ENCODE peak calls at places on chromosomes 7 and 10, in seven cellular contexts. One of them, this sample, is unnamed. For H3K4me1 and H3K36me3, the result is how much of the 10 kb centered on the place peaks cover.

GRCh38 chr10:34494012-34494411 is 321.1 kb downstream of the PARD3 start:
- DNase-seq in left ventricle myocardium inferior: no peak
- DNase-seq in fibroblast of lung: peak
- DNase-seq in IMR-90: peak
- DNase-seq in HCT116: no peak
- DNase-seq in endodermal cell: no peak
- DNase-seq in Panc1: no peak
- DNase-seq in this sample: no peak

GRCh38 chr7:140364819-140365218 is 33.5 kb downstream of the SLC37A3 start:
- DNase-seq in IMR-90: no peak
- DNase-seq in endodermal cell: no peak
- DNase-seq in HCT116: no peak
- DNase-seq in fibroblast of lung: no peak
- DNase-seq in left ventricle myocardium inferior: no peak
- DNase-seq in Panc1: no peak
- DNase-seq in this sample: no peak

GRCh38 chr10:22638863-22639262 is 75.5 kb downstream of the PIP4K2A start:
- DNase-seq in endodermal cell: no peak
- DNase-seq in fibroblast of lung: no peak
- DNase-seq in left ventricle myocardium inferior: no peak
- DNase-seq in IMR-90: no peak
- DNase-seq in HCT116: no peak
- DNase-seq in Panc1: no peak
- DNase-seq in this sample: no peak

GRCh38 chr7:18786796-18787195 is 291.2 kb downstream of the HDAC9 start:
- DNase-seq in Panc1: no peak
- DNase-seq in fibroblast of lung: no peak
- DNase-seq in HCT116: no peak
- DNase-seq in IMR-90: no peak
- DNase-seq in left ventricle myocardium inferior: no peak
- DNase-seq in endodermal cell: no peak
- DNase-seq in this sample: no peak

GRCh38 chr10:127998517-127999144 is 91.7 kb downstream of the PTPRE start:
- DNase-seq in Panc1: no peak
- DNase-seq in HCT116: no peak
- DNase-seq in IMR-90: no peak
- DNase-seq in fibroblast of lung: no peak
- DNase-seq in left ventricle myocardium inferior: no peak
- DNase-seq in endodermal cell: no peak
- DNase-seq in this sample: no peak

GRCh38 chr10:112456533-112456932 is 9.5 kb downstream of the VTI1A start:
- DNase-seq in IMR-90: no peak
- DNase-seq in endodermal cell: peak
- DNase-seq in HCT116: no peak
- DNase-seq in Panc1: no peak
- DNase-seq in fibroblast of lung: no peak
- DNase-seq in left ventricle myocardium inferior: no peak
- DNase-seq in this sample: no peak

GRCh38 chr7:24025094-24025493 is 258.9 kb upstream of the NPY start:
- DNase-seq in endodermal cell: no peak
- DNase-seq in IMR-90: peak
- DNase-seq in Panc1: no peak
- DNase-seq in fibroblast of lung: peak
- DNase-seq in left ventricle myocardium inferior: no peak
- DNase-seq in HCT116: no peak
- DNase-seq in this sample: no peak

GRCh38 chr7:27247452-27248426 is 5.1 kb downstream of the EVX1 start:
- DNase-seq in endodermal cell: no peak
- DNase-seq in Panc1: no peak
- DNase-seq in HCT116: no peak
- DNase-seq in IMR-90: no peak
- DNase-seq in fibroblast of lung: no peak
- DNase-seq in left ventricle myocardium inferior: no peak
- DNase-seq in this sample: no peak

GRCh38 chr7:25949672-25950487 is 202.1 kb upstream of the NFE2L3 start:
- DNase-seq in HCT116: no peak
- DNase-seq in left ventricle myocardium inferior: no peak
- DNase-seq in IMR-90: no peak
- DNase-seq in endodermal cell: peak
- DNase-seq in Panc1: no peak
- DNase-seq in fibroblast of lung: no peak
- DNase-seq in this sample: no peak

GRCh38 chr7:19665399-19666008 is 43.3 kb downstream of the POLR1F start:
- DNase-seq in fibroblast of lung: peak
- DNase-seq in IMR-90: peak
- DNase-seq in HCT116: peak
- DNase-seq in Panc1: no peak
- DNase-seq in left ventricle myocardium inferior: no peak
- DNase-seq in endodermal cell: no peak
- DNase-seq in this sample: no peak

GRCh38 chr7:18040196-18040595 is 12.6 kb upstream of the PRPS1L1 start:
- DNase-seq in left ventricle myocardium inferior: no peak
- DNase-seq in fibroblast of lung: peak
- DNase-seq in Panc1: no peak
- DNase-seq in IMR-90: peak
- DNase-seq in HCT116: no peak
- DNase-seq in endodermal cell: no peak
- DNase-seq in this sample: no peak

GRCh38 chr10:74738543-74738942 is 87.9 kb upstream of the KAT6B start:
- DNase-seq in IMR-90: no peak
- DNase-seq in fibroblast of lung: no peak
- DNase-seq in Panc1: no peak
- DNase-seq in HCT116: no peak
- DNase-seq in endodermal cell: no peak
- DNase-seq in left ventricle myocardium inferior: no peak
- DNase-seq in this sample: no peak

GRCh38 chr10:74745449-74745848 is 81.0 kb upstream of the KAT6B start:
- DNase-seq in endodermal cell: no peak
- DNase-seq in left ventricle myocardium inferior: no peak
- DNase-seq in IMR-90: no peak
- DNase-seq in Panc1: no peak
- DNase-seq in HCT116: no peak
- DNase-seq in fibroblast of lung: no peak
- DNase-seq in this sample: no peak

GRCh38 chr10:74746813-74747212 is 79.6 kb upstream of the KAT6B start:
- DNase-seq in HCT116: no peak
- DNase-seq in fibroblast of lung: no peak
- DNase-seq in Panc1: no peak
- DNase-seq in left ventricle myocardium inferior: no peak
- DNase-seq in endodermal cell: no peak
- DNase-seq in IMR-90: no peak
- DNase-seq in this sample: no peak

GRCh38 chr10:74738985-74739567 is 87.3 kb upstream of the KAT6B start:
- DNase-seq in HCT116: no peak
- DNase-seq in fibroblast of lung: peak
- DNase-seq in endodermal cell: peak
- DNase-seq in IMR-90: peak
- DNase-seq in Panc1: no peak
- DNase-seq in left ventricle myocardium inferior: no peak
- DNase-seq in this sample: no peak

GRCh38 chr10:74743401-74743800 is 83.0 kb upstream of the KAT6B start:
- DNase-seq in fibroblast of lung: no peak
- DNase-seq in HCT116: no peak
- DNase-seq in left ventricle myocardium inferior: no peak
- DNase-seq in Panc1: no peak
- DNase-seq in endodermal cell: no peak
- DNase-seq in IMR-90: no peak
- DNase-seq in this sample: no peak
- TF ChIP-seq CTCF in fibroblast of lung: no peak
- TF ChIP-seq CTCF in HCT116: no peak
- TF ChIP-seq CTCF in left ventricle myocardium inferior: no peak
- TF ChIP-seq CTCF in Panc1: no peak
- TF ChIP-seq CTCF in endodermal cell: no peak
- TF ChIP-seq CTCF in IMR-90: no peak
- TF ChIP-seq CTCF in this sample: no peak

GRCh38 chr10:24467605-24468004 is 256.1 kb downstream of the ARHGAP21 start:
- DNase-seq in endodermal cell: no peak
- DNase-seq in Panc1: no peak
- DNase-seq in IMR-90: no peak
- DNase-seq in fibroblast of lung: peak
- DNase-seq in HCT116: no peak
- DNase-seq in left ventricle myocardium inferior: no peak
- DNase-seq in this sample: no peak

GRCh38 chr10:24467094-24467493 is 256.6 kb downstream of the ARHGAP21 start:
- DNase-seq in HCT116: no peak
- DNase-seq in fibroblast of lung: peak
- DNase-seq in left ventricle myocardium inferior: no peak
- DNase-seq in IMR-90: no peak
- DNase-seq in Panc1: no peak
- DNase-seq in endodermal cell: no peak
- DNase-seq in this sample: no peak

GRCh38 chr10:24465124-24465874 is 256.4 kb downstream of the KIAA1217 start:
- DNase-seq in endodermal cell: no peak
- DNase-seq in left ventricle myocardium inferior: no peak
- DNase-seq in HCT116: no peak
- DNase-seq in fibroblast of lung: peak
- DNase-seq in Panc1: no peak
- DNase-seq in IMR-90: peak
- DNase-seq in this sample: no peak

GRCh38 chr10:24465899-24466615 is 257.1 kb downstream of the KIAA1217 start:
- DNase-seq in IMR-90: peak
- DNase-seq in HCT116: peak
- DNase-seq in fibroblast of lung: peak
- DNase-seq in Panc1: peak
- DNase-seq in left ventricle myocardium inferior: no peak
- DNase-seq in endodermal cell: no peak
- DNase-seq in this sample: no peak

DNA sequence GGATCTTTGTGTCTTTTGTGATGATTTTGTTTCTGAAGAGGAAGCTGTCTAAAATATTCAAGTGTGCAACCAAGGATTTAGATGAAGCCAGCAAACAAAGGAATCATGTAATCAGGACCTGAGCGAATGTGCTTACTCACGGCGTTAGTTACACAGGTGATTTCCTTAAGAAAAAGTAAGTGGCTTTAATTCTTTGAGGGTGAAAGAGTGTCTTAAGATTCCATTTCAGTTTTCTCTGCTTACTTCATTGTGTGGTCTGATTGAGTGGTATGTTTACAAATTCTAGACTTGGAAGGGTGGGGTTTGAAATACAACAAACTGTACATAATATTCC is 257.1 kb downstream of the ARHGAP21 start:
- DNase-seq in left ventricle myocardium inferior: no peak
- DNase-seq in HCT116: no peak
- DNase-seq in IMR-90: no peak
- DNase-seq in Panc1: no peak
- DNase-seq in fibroblast of lung: no peak
- DNase-seq in endodermal cell: no peak
- DNase-seq in this sample: no peak
- H3K4me1 ChIP-seq in left ventricle myocardium inferior: half or more
- H3K4me1 ChIP-seq in HCT116: under half
- H3K4me1 ChIP-seq in IMR-90: under half
- H3K4me1 ChIP-seq in Panc1: under half
- H3K4me1 ChIP-seq in fibroblast of lung: under half
- H3K4me1 ChIP-seq in endodermal cell: under half
- H3K4me1 ChIP-seq in this sample: under half

DNA sequence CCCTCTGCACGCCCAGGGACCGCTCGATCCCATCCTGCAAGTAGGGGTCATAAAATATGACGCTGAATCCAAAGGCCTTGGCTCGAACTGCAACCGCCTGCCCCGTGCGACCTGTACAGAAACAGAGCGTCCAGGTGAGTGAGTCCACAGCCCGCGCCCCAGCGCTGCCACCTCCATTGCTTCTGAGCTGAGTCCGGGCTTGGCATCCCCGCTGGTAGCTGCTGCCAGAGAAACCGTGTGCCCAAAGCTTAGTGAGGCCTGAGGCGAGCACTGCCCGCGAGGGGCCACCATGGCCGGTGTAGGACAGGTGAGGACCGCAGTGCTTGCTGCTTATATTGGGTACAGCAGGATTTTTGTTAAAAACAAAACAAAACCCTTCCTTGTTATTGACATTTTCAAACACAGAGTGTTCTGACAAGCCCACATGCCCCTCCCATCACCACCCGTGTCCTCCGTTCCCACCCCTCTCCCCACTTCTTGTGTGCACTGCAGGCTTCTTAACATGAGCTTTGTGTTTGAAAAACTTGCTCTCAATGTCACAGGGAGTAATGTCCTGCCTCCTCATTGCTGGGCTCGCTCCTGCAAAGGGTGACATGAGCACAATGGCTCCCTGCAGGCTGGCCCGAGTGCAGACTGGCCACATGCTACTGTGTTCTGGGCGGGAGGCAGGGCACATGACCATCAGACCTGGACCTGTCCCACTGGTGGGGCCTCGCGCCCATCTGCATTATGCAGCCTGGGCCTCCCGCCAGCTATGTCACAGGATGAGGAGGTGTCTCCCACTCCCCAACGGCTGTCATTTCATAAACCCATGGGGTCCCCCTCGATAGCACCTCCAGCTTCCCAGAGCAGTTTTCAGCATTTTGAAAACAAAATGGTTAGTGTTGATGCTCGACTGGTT is 52.9 kb downstream of the ZRANB1 start:
- DNase-seq in left ventricle myocardium inferior: peak
- DNase-seq in endodermal cell: peak
- DNase-seq in HCT116: no peak
- DNase-seq in Panc1: no peak
- DNase-seq in IMR-90: no peak
- DNase-seq in fibroblast of lung: no peak
- DNase-seq in this sample: no peak
- H3K36me3 ChIP-seq in left ventricle myocardium inferior: half or more
- H3K36me3 ChIP-seq in endodermal cell: half or more
- H3K36me3 ChIP-seq in HCT116: half or more
- H3K36me3 ChIP-seq in Panc1: under half
- H3K36me3 ChIP-seq in IMR-90: half or more
- H3K36me3 ChIP-seq in fibroblast of lung: under half
- H3K36me3 ChIP-seq in this sample: half or more

DNA sequence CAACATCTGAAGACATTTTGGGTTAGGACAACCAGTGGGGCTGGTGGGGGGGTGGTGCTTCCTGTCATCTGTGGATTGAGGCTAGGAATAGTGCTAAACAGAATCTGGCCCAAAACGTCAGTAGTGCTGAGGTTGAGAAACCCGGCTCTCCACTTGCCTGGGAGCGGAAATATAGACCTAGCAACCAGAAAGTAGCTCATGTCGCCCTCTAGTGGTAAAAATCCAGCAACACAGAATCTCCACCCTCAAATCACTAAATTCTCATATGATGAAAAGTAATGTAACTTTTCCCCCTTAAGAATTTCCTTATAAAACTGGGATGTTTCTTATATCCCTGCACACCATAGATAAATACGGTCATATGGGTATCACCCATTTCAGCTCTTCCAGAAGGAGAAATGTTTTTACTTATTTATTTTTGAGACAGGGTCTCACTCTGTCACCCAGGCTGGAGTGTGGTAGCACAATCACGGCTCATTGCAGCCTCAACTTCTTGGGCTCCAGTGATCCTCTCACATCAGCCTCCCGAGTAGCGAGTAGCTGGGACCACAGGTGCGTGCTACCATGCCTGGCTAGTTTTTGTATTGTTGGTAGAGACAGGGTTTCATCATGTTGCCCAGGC is 34.4 kb downstream of the ZC3HAV1 start:
- DNase-seq in left ventricle myocardium inferior: peak
- DNase-seq in endodermal cell: peak
- DNase-seq in HCT116: peak
- DNase-seq in IMR-90: peak
- DNase-seq in Panc1: peak
- DNase-seq in fibroblast of lung: peak
- DNase-seq in this sample: peak
- TF ChIP-seq CTCF in left ventricle myocardium inferior: peak
- TF ChIP-seq CTCF in endodermal cell: peak
- TF ChIP-seq CTCF in HCT116: peak
- TF ChIP-seq CTCF in IMR-90: peak
- TF ChIP-seq CTCF in Panc1: peak
- TF ChIP-seq CTCF in fibroblast of lung: peak
- TF ChIP-seq CTCF in this sample: peak